ENCODE peak calls at places on chromosomes 13 and 19, in five cellular contexts. G, F, N, X and B are unnamed samples.

GRCh38 chr13:43405457-43405856 is 381.3 kb downstream of the ENOX1 start:
- DNase-seq in G (no peak), N (no peak), F (no peak), X (no peak), B (no peak)

GRCh38 chr13:66427330-66427990 is 802.7 kb downstream of the PCDH9 start:
- DNase-seq in N (no peak), F (no peak), X (no peak), G (no peak), B (no peak)

GRCh38 chr19:48636859-48637448 is at the start of gene DBP:
- DNase-seq in X (peak; percentile 76), G (peak; percentile 88), N (no peak), F (peak; percentile 80), B (peak; percentile 53)

GRCh38 chr13:29887030-29887557 is 36.7 kb upstream of the UBL3 start:
- DNase-seq in G (no peak), X (no peak), N (no peak), F (no peak), B (no peak)

GRCh38 chr13:44331446-44331845 is 42.2 kb upstream of the SERP2 start:
- DNase-seq in F (no peak), G (no peak), X (no peak), N (no peak), B (no peak)

GRCh38 chr13:97492257-97492656 is 58.3 kb downstream of the RAP2A start:
- DNase-seq in X (no peak), F (no peak), N (no peak), G (no peak), B (no peak)

GRCh38 chr13:36445806-36446423 is 13.6 kb downstream of the CCNA1 start:
- DNase-seq in N (no peak), G (no peak), X (no peak), F (no peak), B (no peak)

GRCh38 chr19:18655173-18655844 is 18.5 kb downstream of the KLHL26 start:
- DNase-seq in F (no peak), G (no peak), X (no peak), N (no peak), B (no peak)

GRCh38 chr13:95300625-95301134 is 571 bp downstream of the ABCC4 start:
- DNase-seq in N (no peak), X (peak; percentile 73), G (peak; percentile 85), F (peak; percentile 76), B (no peak)

DNA sequence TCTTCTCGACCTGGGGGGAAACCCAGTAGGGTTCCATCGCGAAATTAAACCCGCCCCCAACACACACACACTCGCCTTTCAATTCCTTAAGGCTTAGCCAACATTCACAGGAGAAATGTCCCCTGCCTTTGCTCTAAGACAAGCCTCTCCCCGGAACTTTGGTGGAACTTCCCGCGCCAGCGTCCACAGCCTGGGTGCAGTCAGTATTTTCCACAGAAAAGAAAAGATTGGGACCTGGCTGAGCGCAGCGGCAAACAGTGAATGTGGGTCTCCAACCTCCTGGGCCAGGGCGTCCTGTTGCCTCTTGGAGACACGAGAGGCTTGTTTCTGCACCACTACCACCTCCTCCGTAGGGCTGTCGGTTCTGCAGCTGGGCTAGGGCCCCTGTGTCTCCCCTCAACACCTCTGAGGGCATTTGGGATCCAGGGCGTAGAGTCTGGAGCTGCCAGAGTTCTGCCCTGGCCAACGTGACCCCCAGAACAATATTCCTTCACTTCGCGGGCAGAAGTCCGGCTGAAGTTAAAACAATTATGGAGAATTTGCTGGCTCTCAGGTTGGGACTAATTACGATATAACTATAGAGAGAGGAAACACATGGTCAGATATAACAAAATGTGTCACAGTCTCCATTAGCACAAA is 3.3 kb downstream of the PDX1 start:
- DNase-seq in G (no peak), F (no peak), X (no peak), N (no peak), B (no peak)
- H3K9me3 ChIP-seq in G (no peaks in the 10 kb centered on the region), F (no peaks in the 10 kb centered on the region), X (no peaks in the 10 kb centered on the region), N (no peaks in the 10 kb centered on the region), B (no peaks in the 10 kb centered on the region)

GRCh38 chr19:6274756-6275155 is 5.0 kb downstream of the MLLT1 start:
- DNase-seq in F (no peak), G (no peak), N (no peak), X (peak; percentile 43), B (no peak)
- H3K27ac ChIP-seq in F (peak overlapping the region; percentile 89), G (peak overlapping the region; percentile 87), N (peak overlapping the region; percentile 81), X (peak overlapping the region; percentile 65), B (no peak overlapping the region)

GRCh38 chr13:45546410-45546765 is 69.2 kb downstream of the ERICH6B start:
- DNase-seq in N (no peak), X (no peak), F (no peak), G (no peak), B (no peak)

GRCh38 chr13:45542878-45543277 is 72.7 kb downstream of the ERICH6B start:
- DNase-seq in N (no peak), G (no peak), F (no peak), X (no peak), B (no peak)

GRCh38 chr13:45545686-45546409 is 69.7 kb downstream of the ERICH6B start:
- DNase-seq in N (no peak), G (no peak), F (no peak), X (no peak), B (no peak)

GRCh38 chr13:45542391-45542790 is 73.1 kb downstream of the ERICH6B start:
- DNase-seq in X (no peak), N (no peak), G (no peak), F (no peak), B (no peak)

DNA sequence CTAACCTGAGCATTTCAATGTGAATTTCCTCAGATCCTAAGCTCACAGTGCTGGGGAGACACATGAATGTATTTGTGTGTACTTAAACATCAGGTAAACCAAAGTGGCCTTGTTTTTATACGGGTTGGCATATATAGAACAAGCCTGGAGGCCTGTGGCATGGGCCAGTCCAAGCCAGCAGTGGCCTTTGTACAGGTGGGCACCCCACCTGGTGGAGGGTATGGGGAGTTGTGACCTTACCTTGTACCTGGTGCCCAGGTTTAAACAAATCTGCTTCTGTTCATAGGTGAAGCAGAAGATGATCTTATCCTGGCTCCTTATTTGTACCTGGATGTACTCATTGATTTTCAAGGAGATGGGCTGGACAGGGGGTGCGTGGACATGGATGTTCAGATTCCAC is 71.0 kb downstream of the ERICH6B start:
- DNase-seq in N (no peak), G (no peak), X (no peak), F (no peak), B (no peak)
- TF ChIP-seq CTCF in N (no peak), G (no peak), X (no peak), F (no peak), B (no peak)

GRCh38 chr19:32852216-32852615 is 17.4 kb downstream of the SLC7A9 start:
- DNase-seq in X (peak; percentile 26), F (no peak), G (peak; percentile 12), N (no peak), B (no peak)
- H3K9me3 ChIP-seq in X (no peaks in the 10 kb centered on the region), F (no peaks in the 10 kb centered on the region), G (no peaks in the 10 kb centered on the region), N (no peaks in the 10 kb centered on the region), B (no peaks in the 10 kb centered on the region)

DNA sequence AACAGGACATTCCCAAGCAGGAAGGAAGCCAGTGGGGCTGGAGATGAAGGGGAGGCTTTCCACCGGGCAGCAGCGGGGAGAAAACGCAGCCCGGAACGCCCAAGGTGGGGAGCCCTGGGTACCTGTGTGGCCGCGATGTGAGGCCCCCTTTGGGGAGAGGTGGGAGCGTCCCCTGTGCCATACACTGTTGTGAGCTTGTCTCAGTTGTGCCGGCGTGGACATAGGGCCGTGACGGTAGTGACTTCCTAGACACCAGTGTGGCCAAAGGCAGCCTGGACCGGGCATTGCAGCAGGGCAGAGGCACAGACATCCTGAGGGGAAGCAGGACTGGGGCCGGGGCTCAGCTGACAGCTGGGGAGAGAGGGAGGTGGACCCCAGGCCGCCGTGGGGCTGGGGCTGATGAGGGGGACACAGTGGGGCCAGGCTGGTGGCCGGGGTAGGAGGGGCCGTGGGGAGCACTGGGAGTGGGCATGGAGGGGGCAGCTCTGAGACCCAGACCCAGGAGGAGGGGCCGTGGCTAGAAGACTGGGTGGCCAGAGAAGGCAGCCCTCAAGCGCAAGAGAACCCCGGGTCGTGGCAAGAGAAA is 38.5 kb upstream of the TFDP1 start:
- DNase-seq in N (no peak), G (peak; percentile 63), X (peak; percentile 42), F (peak; percentile 46), B (no peak)
- H3K27ac ChIP-seq in N (peak overlapping the region; percentile 53), G (peak overlapping the region; percentile 18), X (no peak overlapping the region), F (peak overlapping the region; percentile 37), B (no peak overlapping the region)

GRCh38 chr13:21672811-21673591 is 2.1 kb downstream of the FGF9 start:
- DNase-seq in X (no peak), G (no peak), F (no peak), N (no peak), B (no peak)

GRCh38 chr13:21675095-21676007 is 4.5 kb downstream of the FGF9 start:
- DNase-seq in G (peak; percentile 80), N (no peak), F (peak; percentile 50), X (peak; percentile 63), B (no peak)

GRCh38 chr13:21674271-21675009 is 3.6 kb downstream of the FGF9 start:
- DNase-seq in F (no peak), X (no peak), N (no peak), G (peak; percentile 69), B (no peak)

GRCh38 chr13:21671793-21672680 is 1.2 kb downstream of the FGF9 start:
- DNase-seq in N (no peak), G (no peak), F (no peak), X (no peak), B (no peak)

DNA sequence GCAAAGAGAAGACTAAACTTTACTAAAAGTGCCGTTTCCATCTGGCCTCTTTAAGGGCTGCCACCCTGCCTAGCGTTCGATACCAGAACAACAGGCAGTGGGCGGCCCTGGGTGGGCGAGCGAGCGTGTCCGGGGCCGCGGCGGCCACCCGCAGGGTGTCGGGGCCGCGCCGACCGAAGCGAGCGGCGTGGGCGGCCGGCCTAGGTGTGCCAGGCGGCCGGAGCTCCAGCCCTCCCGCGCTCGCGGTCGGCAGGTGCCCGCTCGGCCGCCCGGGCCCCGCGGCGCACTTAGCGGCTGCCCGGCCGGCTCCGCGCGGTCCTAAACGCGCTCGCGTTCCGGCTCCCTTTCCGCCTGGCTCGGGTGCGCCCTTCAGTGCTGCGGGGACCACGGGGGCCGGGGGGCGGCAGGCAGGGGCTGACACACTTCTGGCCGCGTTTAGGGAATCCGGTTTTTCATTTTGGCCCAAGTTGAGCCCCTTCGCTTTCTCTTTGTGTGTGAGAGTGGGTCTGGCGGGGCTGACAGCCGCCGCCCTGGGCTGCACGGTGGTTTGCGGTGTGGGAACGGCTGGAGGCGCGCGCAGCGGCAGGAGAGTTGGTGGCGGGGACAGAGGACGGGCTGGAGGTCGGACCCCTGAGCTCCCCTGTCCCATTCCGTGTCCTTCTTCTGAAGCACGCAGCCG is 2.9 kb downstream of the FGF9 start:
- DNase-seq in F (peak; percentile 62), N (no peak), X (peak; percentile 70), G (peak; percentile 82), B (no peak)
- TF ChIP-seq CTCF in F (no peak), N (peak; percentile 8), X (peak; percentile 29), G (peak; percentile 17), B (peak; percentile 18)

GRCh38 chr19:57063070-57063469 is 56.7 kb upstream of the USP29 start:
- DNase-seq in N (no peak), G (no peak), X (no peak), F (no peak), B (no peak)
- H3K9me3 ChIP-seq in N (peaks cover 56% of the 10 kb centered on the region), G (no peaks in the 10 kb centered on the region), X (no peaks in the 10 kb centered on the region), F (no peaks in the 10 kb centered on the region), B (peaks cover 7% of the 10 kb centered on the region)

DNA sequence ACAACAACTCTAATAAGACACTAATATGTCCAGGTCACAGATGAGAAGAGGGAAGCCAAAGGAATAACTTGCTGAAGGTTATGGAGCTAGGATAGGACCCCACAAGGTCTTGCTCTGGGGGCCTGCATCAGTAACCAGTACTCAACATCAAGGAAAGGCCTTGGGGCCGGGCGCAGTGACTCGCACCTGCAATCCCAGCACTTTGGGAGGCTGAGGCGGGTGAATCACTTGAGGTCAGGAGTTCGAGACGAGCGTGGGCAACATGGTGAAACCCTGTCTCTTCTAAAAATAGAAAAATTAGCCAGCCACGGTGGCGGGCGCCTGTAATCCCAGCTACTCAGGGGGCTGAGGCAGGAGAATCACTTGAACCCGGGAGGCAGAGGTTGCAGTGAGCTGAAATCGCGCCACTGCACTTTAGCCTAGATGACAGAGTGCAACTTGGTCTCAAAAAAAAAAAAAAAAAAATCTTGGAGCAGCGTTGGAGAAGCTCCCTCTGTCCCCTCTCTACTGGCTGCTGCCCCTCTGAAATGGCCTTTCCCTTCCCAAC is 1.8 kb downstream of the LONP1 start:
- DNase-seq in N (no peak), X (no peak), G (no peak), F (no peak), B (no peak)
- H3K27ac ChIP-seq in N (no peak overlapping the region), X (no peak overlapping the region), G (peak overlapping the region; percentile 97), F (no peak overlapping the region), B (no peak overlapping the region)